ENCODE peak calls at places on chromosome 11, in ten cellular contexts. I, C, W, R, H, G, N, Z, A and Y are unnamed samples.

GRCh38 chr11:65903068-65903481 is 2.9 kb upstream of the FOSL1 start:
- DNase-seq in I (peak; percentile 85), C (peak; percentile 85), W (no peak), R (peak; percentile 91), H (peak; percentile 96), G (no peak), N (no peak), Z (no peak), A (no peak), Y (peak; percentile 93)

GRCh38 chr11:36454991-36455611 is 55.0 kb downstream of the TRAF6 start:
- DNase-seq in I (no peak), C (no peak), W (no peak), R (no peak), H (no peak), G (no peak), N (no peak), Z (no peak), A (no peak), Y (no peak)

GRCh38 chr11:68673291-68673930 is 10.9 kb upstream of the GAL start:
- DNase-seq in I (no peak), C (no peak), W (no peak), R (no peak), H (no peak), G (no peak), N (no peak), Z (no peak), A (no peak), Y (no peak)

GRCh38 chr11:115433376-115433775 is 70.8 kb downstream of the CADM1 start:
- DNase-seq in I (no peak), C (no peak), W (no peak), R (no peak), H (no peak), G (no peak), N (no peak), Z (no peak), A (no peak), Y (no peak)

GRCh38 chr11:117612111-117612510 is 184.9 kb downstream of the DSCAML1 start:
- DNase-seq in I (no peak), C (no peak), W (no peak), R (no peak), H (no peak), G (no peak), N (no peak), Z (no peak), A (no peak), Y (no peak)

GRCh38 chr11:3880724-3881123 is 25.3 kb downstream of the STIM1 start:
- DNase-seq in I (no peak), C (no peak), W (no peak), R (no peak), H (peak; percentile 46), G (no peak), N (no peak), Z (no peak), A (no peak), Y (peak; percentile 23)

GRCh38 chr11:131945695-131946094 is 575.3 kb downstream of the NTM start:
- DNase-seq in I (no peak), C (no peak), W (no peak), R (no peak), H (no peak), G (no peak), N (no peak), Z (no peak), A (no peak), Y (no peak)

GRCh38 chr11:68932358-68932757 is 28.7 kb downstream of the IGHMBP2 start:
- DNase-seq in I (no peak), C (no peak), W (no peak), R (no peak), H (no peak), G (no peak), N (no peak), Z (no peak), A (no peak), Y (no peak)

GRCh38 chr11:61688368-61689163 is 8.4 kb downstream of the DAGLA start:
- DNase-seq in I (no peak), C (no peak), W (peak; percentile 70), R (peak; percentile 82), H (peak; percentile 83), G (peak; percentile 65), N (no peak), Z (no peak), A (peak; percentile 39), Y (no peak)

GRCh38 chr11:130700092-130700491 is 216.2 kb downstream of the SNX19 start:
- DNase-seq in I (no peak), C (no peak), W (no peak), R (no peak), H (no peak), G (no peak), N (no peak), Z (no peak), A (no peak), Y (no peak)

GRCh38 chr11:3138178-3139085 is 26.7 kb downstream of the OSBPL5 start:
- DNase-seq in I (no peak), C (no peak), W (no peak), R (no peak), H (peak; percentile 62), G (no peak), N (peak; percentile 75), Z (no peak), A (no peak), Y (no peak)

GRCh38 chr11:78344676-78345075 is 72.9 kb downstream of the GAB2 start:
- DNase-seq in I (no peak), C (no peak), W (no peak), R (no peak), H (no peak), G (no peak), N (no peak), Z (no peak), A (no peak), Y (no peak)

GRCh38 chr11:801097-801780 is 3.2 kb upstream of the SLC25A22 start:
- DNase-seq in I (no peak), C (no peak), W (no peak), R (no peak), H (no peak), G (no peak), N (no peak), Z (no peak), A (no peak), Y (no peak)

DNA sequence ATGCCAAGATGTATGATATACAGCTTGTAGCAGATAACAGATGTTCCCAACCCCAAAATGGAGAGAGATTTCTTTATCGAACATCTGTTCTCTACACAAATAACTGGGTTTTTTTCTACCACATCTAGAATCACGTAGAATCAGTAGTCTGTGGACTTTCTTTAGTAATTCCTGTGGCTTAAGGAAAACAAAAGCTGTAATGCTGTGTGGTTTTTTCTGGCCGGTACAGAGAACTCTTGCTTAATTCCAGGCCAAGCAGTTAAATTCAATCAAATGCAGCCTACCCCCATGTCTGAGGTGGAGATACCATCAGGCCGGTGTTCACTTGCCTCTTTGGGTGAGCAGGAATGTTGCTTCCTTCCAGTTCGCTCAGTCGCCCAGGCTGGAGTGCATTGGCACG is 303.4 kb downstream of the FAT3 start:
- DNase-seq in I (no peak), C (no peak), W (no peak), R (no peak), H (no peak), G (no peak), N (no peak), Z (no peak), A (no peak), Y (peak; percentile 3)
- TF ChIP-seq CTCF in I (no peak), C (no peak), W (no peak), R (no peak), H (no peak), G (no peak), N (no peak), Z (no peak), A (no peak), Y (no peak)

GRCh38 chr11:95788921-95789505 is 569 bp downstream of the FAM76B start:
- DNase-seq in I (peak; percentile 25), C (peak; percentile 28), W (no peak), R (peak; percentile 16), H (peak; percentile 67), G (peak; percentile 19), N (peak; percentile 59), Z (peak; percentile 39), A (peak; percentile 26), Y (peak; percentile 52)
- TF ChIP-seq CTCF in I (no peak), C (no peak), W (no peak), R (peak; percentile 42), H (peak; percentile 40), G (no peak), N (peak; percentile 44), Z (no peak), A (peak; percentile 9), Y (peak; percentile 68)

GRCh38 chr11:20501252-20501651 is 98.2 kb upstream of the SLC6A5 start:
- DNase-seq in I (no peak), C (no peak), W (no peak), R (no peak), H (no peak), G (no peak), N (no peak), Z (no peak), A (no peak), Y (no peak)
- TF ChIP-seq CTCF in I (no peak), C (no peak), W (no peak), R (no peak), H (no peak), G (no peak), N (no peak), Z (no peak), A (no peak), Y (no peak)

DNA sequence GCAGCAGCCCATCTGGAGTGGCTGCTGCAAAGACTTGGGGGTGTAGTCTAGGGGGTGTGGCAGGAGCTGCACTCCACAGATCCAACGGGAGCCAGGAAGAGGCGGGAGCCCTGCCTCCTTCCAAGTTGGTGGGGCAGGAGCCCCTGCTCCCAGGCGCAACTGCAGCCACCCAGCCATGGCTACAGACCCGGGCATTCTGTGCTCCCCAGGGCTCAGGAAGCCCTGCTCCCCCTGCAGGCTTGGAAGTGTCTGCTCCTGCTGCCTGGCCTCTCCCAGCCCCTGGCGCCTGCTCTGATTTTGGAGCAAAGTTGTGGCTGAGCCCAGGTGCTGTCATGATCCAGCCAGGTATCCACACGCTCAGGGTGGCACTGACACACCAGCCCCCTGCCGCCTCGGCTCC is 58.5 kb downstream of the CCDC34 start:
- DNase-seq in I (no peak), C (no peak), W (no peak), R (no peak), H (no peak), G (no peak), N (no peak), Z (no peak), A (no peak), Y (no peak)
- TF ChIP-seq CTCF in I (no peak), C (no peak), W (no peak), R (no peak), H (no peak), G (no peak), N (no peak), Z (no peak), A (no peak), Y (peak; percentile 25)

DNA sequence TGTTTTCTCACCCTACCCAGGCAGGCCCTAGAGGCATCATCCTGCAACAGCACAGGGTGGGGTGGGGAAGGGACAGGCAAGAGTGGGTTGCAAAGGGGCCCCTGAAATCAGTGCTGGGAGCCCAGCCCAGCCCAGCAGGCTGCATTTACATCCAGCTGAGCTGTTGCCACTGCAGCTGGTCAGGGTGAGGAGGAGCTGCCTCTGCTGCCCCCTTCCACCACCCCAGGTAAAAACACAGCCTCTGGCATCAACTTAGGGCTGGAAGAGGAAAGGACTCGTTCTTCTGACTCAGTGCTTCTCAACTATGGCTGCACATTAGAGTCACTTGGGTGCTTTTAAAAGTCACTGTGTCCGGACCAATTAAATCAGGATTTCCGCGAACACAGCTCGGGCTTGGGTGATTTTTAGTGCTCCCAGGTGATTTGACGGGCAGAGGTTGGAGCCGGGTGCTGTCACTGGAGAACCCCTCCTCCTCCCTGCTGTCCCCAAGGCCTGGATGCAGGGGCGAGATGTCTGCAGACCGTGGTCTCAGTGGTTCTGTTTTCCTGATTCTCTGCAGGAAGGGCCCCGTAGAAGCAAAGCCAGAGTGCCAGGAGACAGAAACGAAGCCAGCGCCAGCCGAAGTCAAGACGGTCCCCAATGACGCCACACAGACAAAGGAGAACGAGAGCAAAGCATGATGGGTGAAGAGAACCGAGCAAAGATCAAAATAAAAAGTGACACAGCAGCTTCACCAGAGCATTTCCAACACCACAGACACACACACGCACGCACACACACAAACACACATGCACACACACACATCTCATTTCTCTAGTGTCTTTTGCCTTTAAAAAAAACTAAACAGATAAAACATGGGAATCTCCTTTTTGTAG is 39.4 kb upstream of the TTC12 start:
- DNase-seq in I (peak; percentile 11), C (peak; percentile 3), W (no peak), R (no peak), H (no peak), G (no peak), N (no peak), Z (no peak), A (no peak), Y (no peak)
- TF ChIP-seq CTCF in I (peak; percentile 21), C (no peak), W (no peak), R (peak; percentile 33), H (no peak), G (no peak), N (peak; percentile 44), Z (no peak), A (no peak), Y (no peak)